ENCODE peak calls at places on chromosome 13, in four cellular contexts. One of them, this sample, is unnamed.
A peak's percentile ranks its signal among the peaks of the same experiment; 100 is the strongest.

GRCh38 chr13:46041335-46041934 is 11.1 kb downstream of the ZC3H13 start:
- DNase-seq in GM12878: no peak
- DNase-seq in K562: no peak
- DNase-seq in HepG2: no peak
- DNase-seq in this sample: no peak

GRCh38 chr13:109630281-109630680 is 156.1 kb downstream of the IRS2 start:
- DNase-seq in GM12878: no peak
- DNase-seq in K562: no peak
- DNase-seq in HepG2: no peak
- DNase-seq in this sample: no peak

GRCh38 chr13:102220681-102221228 is 181.1 kb downstream of the FGF14 start:
- DNase-seq in GM12878: no peak
- DNase-seq in K562: no peak
- DNase-seq in HepG2: no peak
- DNase-seq in this sample: no peak

GRCh38 chr13:77919351-77920294 is 992 bp upstream of the EDNRB start:
- DNase-seq in GM12878: no peak
- DNase-seq in K562: no peak
- DNase-seq in HepG2: no peak
- DNase-seq in this sample: peak; percentile 36

GRCh38 chr13:24834902-24835510 is 71.0 kb downstream of the RNF17 start:
- DNase-seq in GM12878: no peak
- DNase-seq in K562: no peak
- DNase-seq in HepG2: no peak
- DNase-seq in this sample: no peak

GRCh38 chr13:63636231-63636993 is 2220.8 kb upstream of the PCDH20 start:
- DNase-seq in GM12878: peak; percentile 8
- DNase-seq in K562: no peak
- DNase-seq in HepG2: no peak
- DNase-seq in this sample: no peak

GRCh38 chr13:80386592-80386991 is 45.7 kb upstream of the SPRY2 start:
- DNase-seq in GM12878: no peak
- DNase-seq in K562: no peak
- DNase-seq in HepG2: no peak
- DNase-seq in this sample: no peak

GRCh38 chr13:53191091-53191490 is 162.5 kb downstream of the OLFM4 start:
- DNase-seq in GM12878: no peak
- DNase-seq in K562: no peak
- DNase-seq in HepG2: no peak
- DNase-seq in this sample: peak; percentile 51

GRCh38 chr13:96958286-96958891 is 35.9 kb downstream of the OXGR1 start:
- DNase-seq in GM12878: no peak
- DNase-seq in K562: no peak
- DNase-seq in HepG2: peak; percentile 20
- DNase-seq in this sample: no peak

GRCh38 chr13:114044486-114044885 is 70.6 kb upstream of the C13orf46 start:
- DNase-seq in GM12878: no peak
- DNase-seq in K562: no peak
- DNase-seq in HepG2: no peak
- DNase-seq in this sample: no peak

GRCh38 chr13:41224113-41225110 is 30.0 kb upstream of the KBTBD7 start:
- DNase-seq in GM12878: no peak
- DNase-seq in K562: no peak
- DNase-seq in HepG2: no peak
- DNase-seq in this sample: no peak

GRCh38 chr13:73772449-73773186 is 361.6 kb downstream of the KLF12 start:
- DNase-seq in GM12878: no peak
- DNase-seq in K562: no peak
- DNase-seq in HepG2: no peak
- DNase-seq in this sample: no peak

GRCh38 chr13:97005631-97006262 is 11.5 kb upstream of the OXGR1 start:
- DNase-seq in GM12878: no peak
- DNase-seq in K562: no peak
- DNase-seq in HepG2: no peak
- DNase-seq in this sample: no peak

GRCh38 chr13:49046002-49046401 is 70.3 kb downstream of the FNDC3A start:
- DNase-seq in GM12878: no peak
- DNase-seq in K562: no peak
- DNase-seq in HepG2: no peak
- DNase-seq in this sample: no peak

GRCh38 chr13:59461411-59461810 is 702.3 kb downstream of the DIAPH3 start:
- DNase-seq in GM12878: no peak
- DNase-seq in K562: peak; percentile 39
- DNase-seq in HepG2: no peak
- DNase-seq in this sample: no peak

GRCh38 chr13:45441633-45442032 is 23.1 kb upstream of the COG3 start:
- DNase-seq in GM12878: peak; percentile 60
- DNase-seq in K562: no peak
- DNase-seq in HepG2: peak; percentile 70
- DNase-seq in this sample: no peak

GRCh38 chr13:45812599-45813372 is 38.8 kb downstream of the SIAH3 start:
- DNase-seq in GM12878: no peak
- DNase-seq in K562: no peak
- DNase-seq in HepG2: no peak
- DNase-seq in this sample: no peak

GRCh38 chr13:20686863-20687579 is 16.5 kb upstream of the IL17D start:
- DNase-seq in GM12878: no peak
- DNase-seq in K562: no peak
- DNase-seq in HepG2: no peak
- DNase-seq in this sample: no peak

GRCh38 chr13:32587774-32588165 is 1.5 kb downstream of the PDS5B start:
- DNase-seq in GM12878: no peak
- DNase-seq in K562: no peak
- DNase-seq in HepG2: peak; percentile 9
- DNase-seq in this sample: no peak

GRCh38 chr13:52737900-52738299 is 1.7 kb downstream of the CNMD start:
- DNase-seq in GM12878: no peak
- DNase-seq in K562: no peak
- DNase-seq in HepG2: no peak
- DNase-seq in this sample: no peak

GRCh38 chr13:55566779-55567178 is 1573.9 kb upstream of the PRR20A start:
- DNase-seq in GM12878: no peak
- DNase-seq in K562: no peak
- DNase-seq in HepG2: no peak
- DNase-seq in this sample: no peak

GRCh38 chr13:102870677-102871415 is 25.0 kb downstream of the ERCC5 start:
- DNase-seq in GM12878: no peak
- DNase-seq in K562: peak; percentile 56
- DNase-seq in HepG2: peak; percentile 39
- DNase-seq in this sample: peak; percentile 59

GRCh38 chr13:48797761-48798160 is 144.0 kb downstream of the CYSLTR2 start:
- DNase-seq in GM12878: no peak
- DNase-seq in K562: no peak
- DNase-seq in HepG2: no peak
- DNase-seq in this sample: no peak

GRCh38 chr13:46119883-46120614 is 15.2 kb upstream of the CPB2 start:
- DNase-seq in GM12878: no peak
- DNase-seq in K562: peak; percentile 73
- DNase-seq in HepG2: no peak
- DNase-seq in this sample: no peak

GRCh38 chr13:40566811-40567210 is 99.6 kb downstream of the FOXO1 start:
- DNase-seq in GM12878: no peak
- DNase-seq in K562: no peak
- DNase-seq in HepG2: no peak
- DNase-seq in this sample: no peak

GRCh38 chr13:27968316-27969072 is 621 bp downstream of the CDX2 start:
- DNase-seq in GM12878: no peak
- DNase-seq in K562: no peak
- DNase-seq in HepG2: no peak
- DNase-seq in this sample: peak; percentile 82

GRCh38 chr13:97191615-97192014 is 30.5 kb upstream of the MBNL2 start:
- DNase-seq in GM12878: no peak
- DNase-seq in K562: no peak
- DNase-seq in HepG2: no peak
- DNase-seq in this sample: no peak

GRCh38 chr13:20760872-20761271 is 12.9 kb downstream of the EEF1AKMT1 start:
- DNase-seq in GM12878: no peak
- DNase-seq in K562: no peak
- DNase-seq in HepG2: no peak
- DNase-seq in this sample: no peak

GRCh38 chr13:108325863-108326262 is 56.3 kb downstream of the TNFSF13B start:
- DNase-seq in GM12878: no peak
- DNase-seq in K562: no peak
- DNase-seq in HepG2: no peak
- DNase-seq in this sample: no peak

GRCh38 chr13:113148407-113148806 is 10.0 kb upstream of the PROZ start:
- DNase-seq in GM12878: no peak
- DNase-seq in K562: no peak
- DNase-seq in HepG2: no peak
- DNase-seq in this sample: no peak

GRCh38 chr13:114321256-114321655 is 7.0 kb downstream of the CHAMP1 start:
- DNase-seq in GM12878: no peak
- DNase-seq in K562: no peak
- DNase-seq in HepG2: no peak
- DNase-seq in this sample: no peak

GRCh38 chr13:32527151-32527550 is 11.4 kb downstream of the N4BP2L2 start:
- DNase-seq in GM12878: no peak
- DNase-seq in K562: no peak
- DNase-seq in HepG2: no peak
- DNase-seq in this sample: no peak

DNA sequence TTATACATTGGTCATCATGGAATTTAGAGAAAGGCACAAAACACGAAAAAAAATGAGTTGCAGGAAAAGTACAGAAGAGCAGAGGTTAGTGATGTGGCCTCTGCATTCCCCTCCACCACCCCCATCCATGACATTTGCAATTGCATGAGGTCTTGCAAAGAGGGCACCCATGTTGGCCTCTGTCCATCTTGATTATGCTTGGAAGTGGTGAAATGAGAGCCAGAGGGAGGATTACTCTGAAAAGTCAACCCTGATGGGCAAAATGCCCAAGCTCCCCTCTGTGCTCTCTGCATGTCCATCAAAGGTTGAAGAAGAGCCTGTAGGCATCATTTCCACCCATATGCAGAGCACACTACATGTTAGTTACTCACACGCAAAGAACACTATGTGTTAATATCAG is 71.5 kb downstream of the SLC15A1 start:
- DNase-seq in GM12878: no peak
- DNase-seq in K562: no peak
- DNase-seq in HepG2: no peak
- DNase-seq in this sample: no peak
- TF ChIP-seq GABPA in GM12878: no peak
- TF ChIP-seq GABPA in K562: no peak
- TF ChIP-seq GABPA in HepG2: no peak
- TF ChIP-seq GABPA in this sample: no peak

DNA sequence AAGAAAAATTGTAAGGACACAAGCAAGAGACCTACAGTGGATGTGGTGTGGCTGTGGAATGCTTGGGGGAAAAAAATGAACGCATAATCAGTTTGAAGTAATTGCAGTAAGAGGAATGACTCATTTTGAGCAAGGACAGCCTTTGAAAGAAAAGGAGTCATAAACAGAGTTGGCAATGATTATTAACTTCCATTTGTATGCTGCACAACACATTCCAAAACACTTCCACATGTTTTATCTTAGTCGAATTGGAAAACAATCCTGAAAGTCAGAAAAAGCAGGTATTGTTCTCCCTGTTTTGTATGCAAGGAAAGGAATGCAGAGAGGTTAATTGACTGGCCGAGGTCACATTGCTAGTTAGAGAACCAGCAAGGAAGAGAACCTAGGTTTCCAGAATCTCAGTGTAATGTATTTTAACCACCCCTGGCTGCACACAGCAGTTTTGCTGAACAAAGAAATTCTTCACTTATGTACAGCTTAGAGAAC is 630.0 kb upstream of the MIR17HG start:
- DNase-seq in GM12878: no peak
- DNase-seq in K562: no peak
- DNase-seq in HepG2: no peak
- DNase-seq in this sample: no peak
- TF ChIP-seq SRF in GM12878: no peak
- TF ChIP-seq SRF in K562: no peak
- TF ChIP-seq SRF in HepG2: no peak
- TF ChIP-seq SRF in this sample: no peak

DNA sequence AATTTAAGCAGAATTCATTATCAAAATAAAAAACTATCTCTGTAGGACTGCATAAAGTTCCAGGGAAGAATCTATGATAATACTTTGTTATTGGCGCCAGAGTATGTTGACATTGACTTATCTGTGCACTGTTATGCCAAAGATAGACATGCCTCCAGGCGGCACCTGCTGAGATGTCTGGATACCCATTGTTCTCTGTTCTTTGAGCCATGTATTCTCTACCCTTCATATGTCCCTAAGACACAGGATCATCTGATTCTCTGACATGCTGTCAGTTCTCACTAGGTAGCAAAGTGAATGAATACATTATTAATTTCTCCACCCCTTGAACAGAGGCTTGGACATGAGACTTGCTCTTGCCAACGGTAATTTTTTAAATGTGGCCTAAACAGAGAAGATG is 517.8 kb upstream of the SLITRK5 start:
- DNase-seq in GM12878: no peak
- DNase-seq in K562: no peak
- DNase-seq in HepG2: no peak
- DNase-seq in this sample: no peak
- TF ChIP-seq GABPA in GM12878: no peak
- TF ChIP-seq GABPA in K562: no peak
- TF ChIP-seq GABPA in HepG2: no peak
- TF ChIP-seq GABPA in this sample: no peak

DNA sequence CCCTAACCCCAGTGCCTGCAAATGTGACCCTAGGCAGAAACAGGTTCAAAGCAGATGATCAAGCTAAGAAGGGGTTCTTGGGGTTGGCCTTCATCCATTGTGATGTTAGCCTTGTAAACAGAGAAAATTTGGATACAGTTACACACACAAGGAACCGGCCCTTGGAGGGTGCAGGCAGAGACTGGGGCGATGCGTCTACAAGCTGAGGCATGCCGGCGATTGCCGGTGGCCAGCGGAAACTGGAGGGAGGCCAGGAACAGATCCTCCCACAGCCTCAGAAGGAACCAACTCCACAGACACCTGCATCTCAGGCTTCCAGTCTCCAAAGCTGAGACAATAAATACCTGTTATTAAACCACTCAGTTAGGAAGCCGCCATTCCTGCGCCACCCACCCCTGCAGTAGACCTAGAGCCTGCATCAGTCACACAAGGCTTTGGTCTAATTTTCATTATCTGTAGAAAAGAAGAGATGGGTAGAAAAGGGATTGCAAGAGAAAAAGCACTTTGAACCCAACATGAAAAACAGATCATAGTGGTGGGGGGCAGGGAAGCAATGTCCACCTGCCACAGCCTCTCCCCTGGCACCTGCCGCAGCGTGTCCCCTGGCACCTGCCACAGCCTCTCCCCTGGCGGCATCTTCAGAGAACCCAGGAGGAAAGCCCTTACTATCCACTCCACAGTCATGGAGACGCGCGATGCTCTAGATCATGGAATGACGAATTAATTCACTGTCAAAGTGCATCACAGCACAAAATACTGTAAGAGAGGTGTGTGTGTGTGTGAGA is 119.7 kb upstream of the SOX1 start:
- DNase-seq in GM12878: no peak
- DNase-seq in K562: no peak
- DNase-seq in HepG2: no peak
- DNase-seq in this sample: peak; percentile 20
- TF ChIP-seq SRF in GM12878: no peak
- TF ChIP-seq SRF in K562: no peak
- TF ChIP-seq SRF in HepG2: no peak
- TF ChIP-seq SRF in this sample: no peak

GRCh38 chr13:87925006-87925405 is 253.8 kb downstream of the SLITRK5 start:
- DNase-seq in GM12878: no peak
- DNase-seq in K562: no peak
- DNase-seq in HepG2: no peak
- DNase-seq in this sample: no peak
- TF ChIP-seq GABPA in GM12878: no peak
- TF ChIP-seq GABPA in K562: no peak
- TF ChIP-seq GABPA in HepG2: no peak
- TF ChIP-seq GABPA in this sample: no peak

GRCh38 chr13:26679411-26679810 is 81.2 kb downstream of the GPR12 start:
- DNase-seq in GM12878: no peak
- DNase-seq in K562: no peak
- DNase-seq in HepG2: no peak
- DNase-seq in this sample: no peak
- TF ChIP-seq SRF in GM12878: no peak
- TF ChIP-seq SRF in K562: no peak
- TF ChIP-seq SRF in HepG2: no peak
- TF ChIP-seq SRF in this sample: no peak